ENCODE peak calls at places on chromosomes 11 and 22, in five cellular contexts. I, X, S, Q and T are unnamed samples.

GRCh38 chr11:46537121-46537520 is 56.7 kb downstream of the AMBRA1 start:
- DNase-seq in I (no peak), X (peak), S (no peak), Q (no peak), T (peak)

GRCh38 chr22:28799834-28800307 is 498 bp downstream of the XBP1 start:
- DNase-seq in I (peak), X (peak), S (no peak), Q (peak), T (peak)

GRCh38 chr11:29153078-29153477 is 863.8 kb downstream of the KCNA4 start:
- DNase-seq in I (no peak), X (no peak), S (no peak), Q (no peak), T (peak)

GRCh38 chr22:37370306-37370979 is 56.8 kb downstream of the ELFN2 start:
- DNase-seq in I (peak), X (no peak), S (no peak), Q (no peak), T (no peak)

GRCh38 chr22:24510694-24511625 is 15.8 kb downstream of the UPB1 start:
- DNase-seq in I (no peak), X (peak), S (peak), Q (peak), T (peak)

GRCh38 chr11:6563121-6563619 is 40.2 kb downstream of the RRP8 start:
- DNase-seq in I (no peak), X (no peak), S (no peak), Q (no peak), T (no peak)

GRCh38 chr11:61484541-61484940 is 24.0 kb upstream of the LRRC10B start:
- DNase-seq in I (no peak), X (no peak), S (no peak), Q (no peak), T (no peak)

GRCh38 chr22:46401370-46401769 is 65.9 kb downstream of the TRMU start:
- DNase-seq in I (no peak), X (no peak), S (no peak), Q (no peak), T (no peak)

GRCh38 chr11:128848815-128849455 is 18.2 kb downstream of the KCNJ1 start:
- DNase-seq in I (peak), X (no peak), S (peak), Q (peak), T (peak)

GRCh38 chr22:43827926-43828710 is 16.0 kb upstream of the EFCAB6 start:
- DNase-seq in I (no peak), X (no peak), S (no peak), Q (no peak), T (no peak)

GRCh38 chr11:64885367-64886286 is 7.2 kb upstream of the EHD1 start:
- DNase-seq in I (no peak), X (peak), S (no peak), Q (peak), T (peak)